ENCODE peak calls at places on chromosomes 16 and 17, in nine cellular contexts. Q, W, K, X, G, Y, R, U and J are unnamed samples.

GRCh38 chr16:68626557-68626956 is 18.6 kb upstream of the CDH3 start:
- DNase-seq in Y (no peak), R (peak; percentile 26), K (no peak), Q (no peak), X (no peak), U (no peak), W (no peak), G (no peak), J (no peak)

GRCh38 chr16:12724216-12724615 is 79.5 kb downstream of the CPPED1 start:
- DNase-seq in Q (no peak), X (no peak), Y (no peak), K (no peak), G (no peak), W (no peak), R (no peak), U (no peak), J (no peak)

GRCh38 chr17:40491486-40491885 is 9.9 kb downstream of the TNS4 start:
- DNase-seq in U (no peak), Q (no peak), Y (no peak), G (peak; percentile 47), K (no peak), W (peak; percentile 76), X (no peak), R (no peak), J (no peak)

GRCh38 chr17:4080686-4081085 is 62.1 kb downstream of the ZZEF1 start:
- DNase-seq in W (no peak), K (no peak), X (no peak), R (no peak), U (no peak), Y (no peak), Q (no peak), G (no peak), J (no peak)

GRCh38 chr17:26765860-26766709 is 527.8 kb upstream of the WSB1 start:
- DNase-seq in K (no peak), X (no peak), Y (no peak), W (no peak), Q (no peak), R (no peak), G (no peak), U (no peak), J (no peak)

GRCh38 chr16:31476305-31477219 is 4.6 kb downstream of the TGFB1I1 start:
- DNase-seq in G (peak; percentile 88), Q (no peak), X (peak; percentile 71), U (no peak), R (no peak), Y (peak; percentile 72), W (peak; percentile 59), K (no peak), J (peak; percentile 95)

GRCh38 chr16:67883146-67883871 is 1.4 kb upstream of the NRN1L start:
- DNase-seq in Q (no peak), G (no peak), R (no peak), U (no peak), Y (no peak), W (no peak), K (no peak), X (no peak), J (no peak)

GRCh38 chr16:46908540-46909372 is 24.6 kb downstream of the GPT2 start:
- DNase-seq in Y (no peak), K (peak; percentile 28), R (peak; percentile 69), W (peak; percentile 40), G (peak; percentile 93), X (peak; percentile 22), U (no peak), Q (no peak), J (no peak)

GRCh38 chr17:40541060-40541872 is 24.0 kb downstream of the CCR7 start:
- DNase-seq in U (no peak), W (no peak), R (no peak), Q (no peak), K (no peak), G (no peak), X (peak; percentile 80), Y (no peak), J (no peak)

DNA sequence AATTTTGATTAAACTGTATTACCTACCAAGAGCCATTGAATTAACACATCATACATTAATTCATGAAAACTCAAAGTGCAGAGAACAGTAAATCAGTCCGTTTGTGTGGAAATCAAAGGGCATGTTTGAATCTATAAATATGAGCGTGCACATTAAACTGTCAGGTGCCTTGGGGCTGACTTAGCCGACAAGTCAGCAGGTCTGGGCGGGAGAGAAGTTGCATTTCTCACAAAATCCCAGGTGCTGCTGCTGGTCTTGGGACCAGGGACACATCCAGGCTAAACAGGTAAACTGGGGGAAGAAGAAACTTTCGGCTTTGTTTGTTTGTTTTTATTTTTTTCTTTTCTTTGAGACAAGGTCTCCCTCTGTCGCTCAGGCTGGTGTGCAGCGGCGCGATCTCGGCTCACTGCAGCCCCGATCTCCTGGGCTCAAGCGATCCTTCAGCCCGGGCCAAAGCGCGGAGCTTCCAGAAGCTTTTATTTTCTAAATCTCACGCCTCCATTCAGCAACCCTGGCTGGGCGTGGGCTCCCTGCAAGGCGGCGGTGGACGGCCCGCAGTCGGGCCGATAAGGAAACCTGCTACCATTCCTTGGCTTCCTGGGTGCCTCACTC is 213.9 kb downstream of the MRTFB start:
- DNase-seq in G (peak; percentile 73), K (peak; percentile 39), Y (peak; percentile 54), X (no peak), Q (no peak), R (peak; percentile 71), U (no peak), W (no peak), J (peak; percentile 86)
- H3K4me3 ChIP-seq in G (peak overlapping the region; percentile 95), K (peak overlapping the region; percentile 91), Y (peak overlapping the region; percentile 89), X (peak overlapping the region; percentile 82), Q (peak overlapping the region; percentile 96), R (peak overlapping the region; percentile 89), U (peak overlapping the region; percentile 81), W (peak overlapping the region; percentile 86), J (peak overlapping the region; percentile 69)

GRCh38 chr17:81341347-81342061 is 46.4 kb upstream of the SLC38A10 start:
- DNase-seq in X (no peak), U (no peak), Y (no peak), W (no peak), K (no peak), G (peak; percentile 51), Q (no peak), R (peak; percentile 21), J (peak; percentile 83)
- H3K4me3 ChIP-seq in X (no peak overlapping the region), U (peak overlapping the region; percentile 65), Y (peak overlapping the region; percentile 77), W (peak overlapping the region; percentile 90), K (peak overlapping the region; percentile 94), G (peak overlapping the region; percentile 84), Q (peak overlapping the region; percentile 90), R (peak overlapping the region; percentile 39), J (peak overlapping the region; percentile 76)

DNA sequence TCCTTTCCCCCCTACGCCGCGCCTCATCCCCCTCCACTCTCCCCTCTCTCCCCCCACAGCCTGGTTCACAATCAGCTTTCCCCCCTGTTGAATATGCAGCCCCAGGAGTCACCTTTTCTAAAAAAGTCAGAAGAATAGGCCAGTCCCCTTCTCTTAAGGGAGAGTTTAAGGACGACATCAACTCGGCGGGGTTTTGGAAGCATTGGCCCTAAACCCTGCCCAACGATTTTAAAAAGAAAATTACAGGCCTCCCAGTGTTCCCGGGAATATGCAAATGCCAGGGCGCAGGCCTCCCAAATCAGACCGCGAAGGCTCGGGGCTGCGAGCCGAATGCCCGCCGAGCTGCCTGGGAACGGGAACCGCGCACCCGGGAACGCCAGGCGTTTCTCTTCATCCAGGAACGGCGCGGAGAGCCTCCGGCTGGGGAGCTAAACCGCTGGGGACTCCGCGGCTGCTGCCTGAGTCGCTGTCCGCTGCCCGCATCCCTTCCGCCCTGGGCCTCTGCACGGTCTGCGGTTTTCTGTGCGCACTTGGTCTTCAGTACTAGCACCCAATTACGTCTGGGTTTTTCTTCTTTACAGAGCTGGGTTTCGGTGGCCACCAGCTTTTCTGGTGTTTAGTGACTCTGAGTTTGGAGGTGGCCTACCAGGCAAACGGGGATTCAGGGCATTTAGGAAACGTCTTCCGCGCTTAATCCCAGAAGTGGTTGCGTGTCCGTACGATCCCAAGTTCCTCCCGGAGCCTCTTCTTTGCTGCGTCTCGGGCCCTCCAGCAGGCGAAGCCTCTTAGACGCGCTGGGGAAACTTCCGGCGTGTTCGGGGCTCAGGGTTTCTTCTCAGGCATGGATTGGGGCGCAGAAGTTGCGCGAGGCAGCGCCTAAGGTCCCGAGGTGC is 5.7 kb downstream of the IRX5 start:
- DNase-seq in W (peak; percentile 40), K (peak; percentile 72), G (peak; percentile 75), X (no peak), U (no peak), Q (no peak), R (peak; percentile 57), Y (no peak), J (no peak)
- H3K4me3 ChIP-seq in W (peak overlapping the region; percentile 80), K (peak overlapping the region; percentile 51), G (peak overlapping the region; percentile 65), X (no peak overlapping the region), U (no peak overlapping the region), Q (peak overlapping the region; percentile 68), R (peak overlapping the region; percentile 44), Y (peak overlapping the region; percentile 85), J (no peak overlapping the region)

DNA sequence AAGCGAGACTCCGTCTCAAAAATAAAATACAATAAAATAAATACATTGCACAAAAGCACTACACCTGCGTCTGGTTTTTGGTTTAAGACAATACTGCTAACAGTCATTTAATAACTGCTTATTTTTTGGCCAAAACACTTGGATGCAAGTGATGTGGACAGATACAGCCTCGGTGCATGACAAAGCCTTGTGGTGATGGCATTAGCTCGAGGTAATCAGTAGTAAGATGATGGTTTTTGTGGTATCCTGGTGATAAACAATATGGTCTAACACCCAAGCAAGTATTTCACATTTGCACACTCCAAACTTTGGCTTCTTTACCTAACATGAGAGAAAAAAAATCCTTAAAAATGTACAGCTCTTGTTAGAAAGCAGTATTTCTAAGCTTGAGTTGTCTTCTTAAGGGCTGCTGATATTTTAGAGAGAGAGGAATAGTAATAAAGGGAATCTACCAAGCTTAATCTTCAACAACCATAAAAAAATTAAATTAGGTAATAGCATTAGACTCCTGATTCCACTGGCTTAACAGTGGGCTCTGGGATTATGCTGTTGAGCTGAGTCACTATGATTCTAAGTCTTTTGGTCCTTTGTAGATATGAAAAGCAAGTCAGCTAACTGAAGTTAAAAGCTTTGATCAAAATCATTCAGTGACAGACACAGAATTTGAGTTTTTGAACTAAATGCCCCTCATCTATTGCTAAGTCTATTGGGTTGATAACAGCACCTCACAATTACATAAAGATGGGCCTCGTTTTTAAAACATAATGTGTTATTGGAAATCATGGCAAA is 111.0 kb downstream of the VPS53 start:
- DNase-seq in Y (no peak), U (no peak), Q (no peak), R (no peak), K (no peak), W (no peak), G (no peak), X (no peak), J (no peak)
- H3K4me3 ChIP-seq in Y (no peak overlapping the region), U (no peak overlapping the region), Q (no peak overlapping the region), R (no peak overlapping the region), K (no peak overlapping the region), W (no peak overlapping the region), G (no peak overlapping the region), X (no peak overlapping the region), J (no peak overlapping the region)

DNA sequence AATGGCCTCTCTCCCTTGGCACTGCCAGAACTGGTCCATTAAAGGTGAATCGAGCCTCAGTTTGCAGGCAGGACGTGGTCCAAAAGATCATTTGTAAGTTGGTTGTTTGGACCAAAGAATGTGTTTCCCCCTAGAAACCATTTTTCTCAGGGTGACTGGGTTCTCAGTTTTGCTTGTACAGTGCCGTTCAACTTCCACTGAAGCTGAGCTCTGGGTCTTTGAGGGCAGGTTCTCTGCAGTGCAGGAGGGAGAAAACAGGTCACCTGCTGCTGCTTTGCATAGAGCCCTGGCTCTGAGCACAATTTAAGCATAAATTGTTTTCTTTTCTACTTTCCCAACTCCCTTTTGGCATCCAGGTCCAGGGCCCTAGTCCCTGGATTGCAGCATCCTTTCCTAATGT is 8.9 kb upstream of the AMZ2 start:
- DNase-seq in R (no peak), W (no peak), U (no peak), Y (no peak), X (no peak), G (no peak), K (no peak), Q (no peak), J (no peak)
- H3K4me3 ChIP-seq in R (no peak overlapping the region), W (no peak overlapping the region), U (no peak overlapping the region), Y (no peak overlapping the region), X (peak overlapping the region; percentile 11), G (no peak overlapping the region), K (no peak overlapping the region), Q (no peak overlapping the region), J (no peak overlapping the region)